ENCODE peak calls at places on chromosomes 4 and X, in four cellular contexts. One of them, this sample, is unnamed. For H3K4me1, the result is how much of the 10 kb centered on the place peaks cover.

GRCh38 chrX:10591363-10592036 is 28.9 kb downstream of the MID1 start:
- DNase-seq in A549: no peak
- DNase-seq in heart left ventricle: no peak
- DNase-seq in right lobe of liver: no peak
- DNase-seq in this sample: no peak

GRCh38 chr4:153798436-153798835 is 9.6 kb upstream of the SFRP2 start:
- DNase-seq in heart left ventricle: no peak
- DNase-seq in right lobe of liver: no peak
- DNase-seq in A549: no peak
- DNase-seq in this sample: no peak

GRCh38 chr4:68465058-68465457 is 17.8 kb downstream of the TMPRSS11E start:
- DNase-seq in heart left ventricle: no peak
- DNase-seq in A549: no peak
- DNase-seq in right lobe of liver: no peak
- DNase-seq in this sample: no peak

GRCh38 chr4:150140774-150141400 is 62.6 kb downstream of the DCLK2 start:
- DNase-seq in A549: no peak
- DNase-seq in right lobe of liver: no peak
- DNase-seq in heart left ventricle: no peak
- DNase-seq in this sample: no peak

GRCh38 chrX:115966920-115967319 is 203.6 kb upstream of the AGTR2 start:
- DNase-seq in right lobe of liver: no peak
- DNase-seq in heart left ventricle: no peak
- DNase-seq in A549: no peak
- DNase-seq in this sample: no peak

GRCh38 chr4:163776961-163777360 is 282.5 kb downstream of the TMA16 start:
- DNase-seq in right lobe of liver: no peak
- DNase-seq in A549: no peak
- DNase-seq in heart left ventricle: no peak
- DNase-seq in this sample: no peak

GRCh38 chr4:141046255-141046654 is 87.0 kb downstream of the RNF150 start:
- DNase-seq in heart left ventricle: peak
- DNase-seq in A549: no peak
- DNase-seq in right lobe of liver: no peak
- DNase-seq in this sample: no peak

GRCh38 chr4:126647756-126648396 is 984.9 kb upstream of the INTU start:
- DNase-seq in A549: no peak
- DNase-seq in heart left ventricle: no peak
- DNase-seq in right lobe of liver: no peak
- DNase-seq in this sample: no peak

GRCh38 chrX:132045456-132045855 is 22.4 kb downstream of the STK26 start:
- DNase-seq in heart left ventricle: no peak
- DNase-seq in A549: no peak
- DNase-seq in right lobe of liver: no peak
- DNase-seq in this sample: no peak

GRCh38 chr4:151227731-151228130 is 49.2 kb upstream of the PRSS48 start:
- DNase-seq in right lobe of liver: no peak
- DNase-seq in heart left ventricle: peak
- DNase-seq in A549: no peak
- DNase-seq in this sample: peak

GRCh38 chrX:3143043-3143799 is 102.0 kb downstream of the ARSF start:
- DNase-seq in A549: no peak
- DNase-seq in heart left ventricle: no peak
- DNase-seq in right lobe of liver: no peak
- DNase-seq in this sample: no peak

GRCh38 chr4:179666226-179666625 is 2224.0 kb upstream of the AGA start:
- DNase-seq in heart left ventricle: no peak
- DNase-seq in right lobe of liver: no peak
- DNase-seq in A549: no peak
- DNase-seq in this sample: no peak

GRCh38 chr4:137707626-137708025 is 175.3 kb upstream of the PCDH18 start:
- DNase-seq in A549: no peak
- DNase-seq in heart left ventricle: no peak
- DNase-seq in right lobe of liver: no peak
- DNase-seq in this sample: no peak

GRCh38 chr4:93203708-93204107 is 624.8 kb upstream of the ATOH1 start:
- DNase-seq in right lobe of liver: no peak
- DNase-seq in A549: no peak
- DNase-seq in heart left ventricle: no peak
- DNase-seq in this sample: no peak

GRCh38 chr4:150212927-150213326 is 134.7 kb downstream of the DCLK2 start:
- DNase-seq in right lobe of liver: no peak
- DNase-seq in heart left ventricle: no peak
- DNase-seq in A549: no peak
- DNase-seq in this sample: no peak

GRCh38 chr4:183721207-183722081 is 62.4 kb downstream of the TRAPPC11 start:
- DNase-seq in right lobe of liver: peak
- DNase-seq in heart left ventricle: peak
- DNase-seq in A549: peak
- DNase-seq in this sample: no peak

GRCh38 chrX:115392031-115392430 is 102.5 kb downstream of the LUZP4 start:
- DNase-seq in right lobe of liver: no peak
- DNase-seq in heart left ventricle: no peak
- DNase-seq in A549: no peak
- DNase-seq in this sample: no peak

GRCh38 chr4:12852338-12853307 is 631.5 kb downstream of the RAB28 start:
- DNase-seq in right lobe of liver: no peak
- DNase-seq in heart left ventricle: peak
- DNase-seq in A549: peak
- DNase-seq in this sample: no peak

GRCh38 chrX:102067966-102068723 is 57.3 kb upstream of the TCEAL2 start:
- DNase-seq in A549: peak
- DNase-seq in heart left ventricle: no peak
- DNase-seq in right lobe of liver: no peak
- DNase-seq in this sample: no peak

GRCh38 chrX:54093159-54093558 is 48.9 kb upstream of the PHF8 start:
- DNase-seq in right lobe of liver: no peak
- DNase-seq in heart left ventricle: no peak
- DNase-seq in A549: no peak
- DNase-seq in this sample: no peak

GRCh38 chrX:97314348-97314747 is 430.6 kb downstream of the RPA4 start:
- DNase-seq in heart left ventricle: no peak
- DNase-seq in right lobe of liver: no peak
- DNase-seq in A549: no peak
- DNase-seq in this sample: no peak

GRCh38 chr4:107801766-107802211 is 22.9 kb upstream of the SGMS2 start:
- DNase-seq in heart left ventricle: no peak
- DNase-seq in A549: no peak
- DNase-seq in right lobe of liver: no peak
- DNase-seq in this sample: no peak

GRCh38 chr4:42446823-42447222 is 49.5 kb downstream of the SHISA3 start:
- DNase-seq in right lobe of liver: no peak
- DNase-seq in heart left ventricle: no peak
- DNase-seq in A549: no peak
- DNase-seq in this sample: no peak

GRCh38 chrX:12372111-12372510 is 233.8 kb downstream of the FRMPD4 start:
- DNase-seq in A549: no peak
- DNase-seq in heart left ventricle: no peak
- DNase-seq in right lobe of liver: no peak
- DNase-seq in this sample: no peak

GRCh38 chrX:31423575-31424284 is 351.9 kb upstream of the FTHL17 start:
- DNase-seq in heart left ventricle: peak
- DNase-seq in A549: peak
- DNase-seq in right lobe of liver: no peak
- DNase-seq in this sample: no peak

GRCh38 chr4:1069394-1069793 is 44.0 kb downstream of the RNF212 start:
- DNase-seq in heart left ventricle: no peak
- DNase-seq in A549: no peak
- DNase-seq in right lobe of liver: no peak
- DNase-seq in this sample: peak

GRCh38 chrX:24601858-24602257 is 45.3 kb downstream of the PCYT1B start:
- DNase-seq in A549: no peak
- DNase-seq in heart left ventricle: no peak
- DNase-seq in right lobe of liver: no peak
- DNase-seq in this sample: no peak

GRCh38 chr4:44326716-44327115 is 121.9 kb downstream of the KCTD8 start:
- DNase-seq in right lobe of liver: no peak
- DNase-seq in heart left ventricle: no peak
- DNase-seq in A549: no peak
- DNase-seq in this sample: no peak

GRCh38 chr4:121822796-121823504 is 733 bp downstream of the CCNA2 start:
- DNase-seq in right lobe of liver: no peak
- DNase-seq in A549: peak
- DNase-seq in heart left ventricle: peak
- DNase-seq in this sample: no peak

GRCh38 chr4:57104706-57105560 is 5.3 kb downstream of the IGFBP7 start:
- DNase-seq in right lobe of liver: no peak
- DNase-seq in A549: no peak
- DNase-seq in heart left ventricle: no peak
- DNase-seq in this sample: no peak

GRCh38 chrX:50680990-50681389 is 133.0 kb downstream of the SHROOM4 start:
- DNase-seq in heart left ventricle: no peak
- DNase-seq in A549: no peak
- DNase-seq in right lobe of liver: no peak
- DNase-seq in this sample: no peak

GRCh38 chrX:13752141-13752540 is 17.6 kb downstream of the OFD1 start:
- DNase-seq in heart left ventricle: no peak
- DNase-seq in A549: no peak
- DNase-seq in right lobe of liver: no peak
- DNase-seq in this sample: no peak

GRCh38 chr4:82630079-82630478 is 68.3 kb upstream of the TMEM150C start:
- DNase-seq in heart left ventricle: no peak
- DNase-seq in A549: no peak
- DNase-seq in right lobe of liver: no peak
- DNase-seq in this sample: no peak

GRCh38 chr4:94469221-94469784 is 17.6 kb downstream of the PDLIM5 start:
- DNase-seq in heart left ventricle: no peak
- DNase-seq in right lobe of liver: no peak
- DNase-seq in A549: no peak
- DNase-seq in this sample: no peak
- H3K4me1 ChIP-seq in heart left ventricle: under half
- H3K4me1 ChIP-seq in right lobe of liver: under half
- H3K4me1 ChIP-seq in A549: under half
- H3K4me1 ChIP-seq in this sample: under half

DNA sequence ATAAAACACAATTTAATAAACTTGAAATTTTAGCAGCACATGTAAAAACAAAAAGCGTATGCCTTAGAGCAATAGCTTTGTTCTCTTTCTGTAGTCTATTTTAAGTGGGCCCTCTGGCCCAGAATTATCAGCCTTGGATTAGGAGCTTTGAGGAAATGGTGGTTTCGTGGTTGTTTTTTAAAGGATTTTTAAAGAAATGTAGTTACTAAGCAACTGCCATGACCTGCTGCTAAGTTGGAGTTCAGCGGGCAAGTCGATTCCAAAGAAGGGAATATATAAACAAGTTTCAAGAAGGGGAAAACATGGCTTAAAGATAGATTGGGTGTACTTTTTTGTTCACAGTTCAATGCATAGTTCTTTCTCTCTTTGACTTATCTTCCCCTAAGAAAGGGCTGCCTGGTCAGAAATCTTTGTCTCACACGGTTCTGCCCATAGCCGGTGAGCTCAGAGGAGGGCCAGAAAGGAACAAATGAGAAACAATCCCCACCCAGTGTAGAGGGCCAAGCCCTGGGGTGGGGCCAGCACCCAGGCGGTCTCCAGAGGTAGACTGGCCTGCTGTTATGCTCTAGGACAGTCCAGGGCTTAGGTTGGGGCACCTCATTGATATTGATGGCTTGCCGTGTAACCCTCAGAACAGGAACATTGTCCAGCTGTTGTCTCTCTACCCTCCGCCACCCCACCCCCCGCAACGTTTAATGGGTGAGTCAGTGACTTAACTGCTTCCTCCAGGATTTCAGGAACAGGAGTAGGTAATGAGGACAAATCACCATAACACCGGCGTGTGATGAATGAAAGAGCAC is 32.5 kb downstream of the DLG3 start:
- DNase-seq in heart left ventricle: no peak
- DNase-seq in right lobe of liver: no peak
- DNase-seq in A549: peak
- DNase-seq in this sample: no peak
- H3K27ac ChIP-seq in heart left ventricle: no peak
- H3K27ac ChIP-seq in right lobe of liver: no peak
- H3K27ac ChIP-seq in A549: peak
- H3K27ac ChIP-seq in this sample: no peak

DNA sequence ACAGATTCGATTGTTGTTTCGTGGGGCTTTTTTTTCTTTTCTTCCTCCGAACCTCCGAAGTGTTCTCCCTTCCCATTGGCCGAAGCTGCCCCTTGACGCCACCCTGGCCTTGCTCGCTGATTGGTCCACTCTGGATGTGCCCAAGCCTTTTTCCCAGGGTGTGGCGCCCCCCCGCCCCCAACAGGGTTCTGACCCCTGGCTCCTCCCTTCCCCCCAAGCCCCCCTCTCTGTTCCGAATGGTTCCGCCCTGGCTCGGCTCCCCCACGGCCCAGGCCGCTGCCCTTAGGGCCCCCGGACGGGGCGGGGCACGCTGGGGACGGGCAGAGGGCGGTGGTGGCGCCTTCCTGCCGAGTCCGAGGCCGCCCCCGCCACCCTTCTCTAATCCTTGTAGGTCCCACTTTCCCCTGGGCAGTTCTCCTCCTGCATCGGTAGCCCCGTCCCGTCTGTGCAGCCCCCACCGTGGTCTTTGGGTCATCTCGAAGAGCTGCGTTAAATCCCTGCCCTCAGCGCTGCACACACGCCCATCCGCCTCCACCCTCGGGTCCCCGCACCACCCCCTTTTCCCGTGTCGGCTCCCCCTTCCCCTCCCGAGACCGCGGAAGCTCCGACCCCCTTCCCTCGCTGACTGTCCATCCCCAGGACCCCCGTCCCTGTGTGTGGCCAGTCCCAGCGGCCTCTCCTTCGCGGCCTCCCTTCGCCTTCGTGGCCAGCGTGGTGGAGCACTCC is 25.6 kb downstream of the UTP14A start:
- DNase-seq in A549: peak
- DNase-seq in right lobe of liver: peak
- DNase-seq in heart left ventricle: peak
- DNase-seq in this sample: peak
- TF ChIP-seq POLR2A in A549: peak
- TF ChIP-seq POLR2A in right lobe of liver: peak
- TF ChIP-seq POLR2A in heart left ventricle: no peak
- TF ChIP-seq POLR2A in this sample: no peak

DNA sequence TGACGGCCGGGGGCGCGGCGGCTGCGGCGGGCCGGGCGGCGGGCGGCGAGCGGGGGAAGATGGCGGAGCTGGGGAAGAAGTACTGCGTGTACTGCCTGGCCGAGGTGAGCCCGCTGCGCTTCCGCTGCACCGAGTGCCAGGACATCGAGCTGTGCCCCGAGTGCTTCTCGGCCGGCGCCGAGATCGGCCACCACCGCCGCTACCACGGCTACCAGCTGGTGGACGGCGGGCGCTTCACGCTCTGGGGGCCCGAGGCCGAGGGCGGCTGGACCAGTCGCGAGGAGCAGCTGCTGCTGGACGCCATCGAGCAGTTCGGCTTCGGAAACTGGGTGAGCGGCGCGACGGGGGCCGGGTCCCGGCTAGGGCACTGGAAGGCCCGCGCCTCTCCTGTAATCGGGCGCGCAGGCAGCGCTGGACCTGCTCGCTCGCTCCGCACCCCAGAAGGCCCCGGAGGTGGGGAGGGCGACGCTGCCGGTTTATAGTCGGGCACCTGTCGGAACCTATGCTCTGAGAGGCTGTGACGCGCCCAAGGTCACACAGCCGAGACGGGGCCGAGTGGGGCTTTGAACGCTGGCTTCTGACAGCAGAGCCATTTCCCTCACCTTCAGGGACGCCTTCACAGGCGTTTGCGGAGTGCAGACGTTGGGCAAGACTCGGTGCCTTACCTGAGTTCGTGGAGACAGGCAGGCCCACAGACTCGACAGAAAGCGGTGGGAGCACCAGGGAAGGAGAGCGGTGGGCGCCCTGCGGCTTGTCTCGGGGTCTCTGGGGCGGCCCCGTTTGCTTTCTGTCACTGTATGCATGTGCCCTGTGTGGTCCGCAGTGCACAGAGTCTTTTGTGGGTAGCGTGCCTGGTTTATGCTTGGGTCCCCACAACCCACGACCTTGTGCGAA is 596 bp downstream of the TADA2B start:
- DNase-seq in heart left ventricle: no peak
- DNase-seq in A549: peak
- DNase-seq in right lobe of liver: peak
- DNase-seq in this sample: peak
- H3K4me1 ChIP-seq in heart left ventricle: under half
- H3K4me1 ChIP-seq in A549: under half
- H3K4me1 ChIP-seq in right lobe of liver: under half
- H3K4me1 ChIP-seq in this sample: under half

This sample was measured in suprapubic skin.